ENCODE peak calls at places on chromosomes 3 and 15, in five cellular contexts. L, E, V, T and X are unnamed samples.

GRCh38 chr3:114566162-114566755 is 272.4 kb downstream of the TIGIT start:
- DNase-seq in L (no peak), E (no peak), V (no peak), T (no peak), X (no peak)

GRCh38 chr15:40430271-40430805 is 10.4 kb upstream of the BAHD1 start:
- DNase-seq in L (peak), E (no peak), V (no peak), T (no peak), X (no peak)

GRCh38 chr3:56573501-56573900 is 16.5 kb downstream of the CCDC66 start:
- DNase-seq in L (no peak), E (no peak), V (no peak), T (no peak), X (no peak)

GRCh38 chr15:29369261-29369660 is 99.6 kb upstream of the NSMCE3 start:
- DNase-seq in L (no peak), E (no peak), V (no peak), T (no peak), X (no peak)

GRCh38 chr3:48140284-48140683 is 47.9 kb downstream of the CDC25A start:
- DNase-seq in L (no peak), E (no peak), V (no peak), T (no peak), X (no peak)

GRCh38 chr15:75584121-75584520 is 5.0 kb upstream of the PTPN9 start:
- DNase-seq in L (no peak), E (no peak), V (no peak), T (no peak), X (no peak)

GRCh38 chr15:31367730-31368344 is 41.2 kb downstream of the KLF13 start:
- DNase-seq in L (no peak), E (no peak), V (no peak), T (no peak), X (no peak)

GRCh38 chr15:98893407-98893806 is 114.2 kb downstream of the PGPEP1L start:
- DNase-seq in L (peak), E (no peak), V (no peak), T (no peak), X (no peak)

GRCh38 chr3:43765417-43766030 is 74.8 kb downstream of the ABHD5 start:
- DNase-seq in L (peak), E (no peak), V (no peak), T (no peak), X (no peak)

GRCh38 chr3:148329481-148330220 is 368.1 kb upstream of the AGTR1 start:
- DNase-seq in L (no peak), E (no peak), V (no peak), T (no peak), X (no peak)

GRCh38 chr3:176978441-176978840 is 218.8 kb downstream of the TBL1XR1 start:
- DNase-seq in L (peak), E (no peak), V (no peak), T (no peak), X (no peak)

GRCh38 chr3:107425033-107425432 is 47.8 kb downstream of the CCDC54 start:
- DNase-seq in L (no peak), E (no peak), V (no peak), T (no peak), X (no peak)

GRCh38 chr3:49673715-49674490 is at the start of gene APEH:
- DNase-seq in L (peak), E (no peak), V (no peak), T (peak), X (peak)

GRCh38 chr15:47964229-47964628 is 156.6 kb upstream of the SLC24A5 start:
- DNase-seq in L (no peak), E (no peak), V (no peak), T (no peak), X (no peak)

GRCh38 chr15:49627407-49627877 is 6.6 kb downstream of the DTWD1 start:
- DNase-seq in L (peak), E (no peak), V (peak), T (no peak), X (no peak)

GRCh38 chr3:32009957-32010356 is 28.4 kb downstream of the ZNF860 start:
- DNase-seq in L (no peak), E (no peak), V (no peak), T (no peak), X (no peak)

GRCh38 chr3:56987238-56987932 is 73.1 kb upstream of the SPATA12 start:
- DNase-seq in L (peak), E (no peak), V (no peak), T (no peak), X (no peak)

GRCh38 chr3:17047904-17048303 is 163.1 kb downstream of the PLCL2 start:
- DNase-seq in L (no peak), E (no peak), V (no peak), T (no peak), X (no peak)

GRCh38 chr3:174216948-174217718 is 642.0 kb upstream of the NAALADL2 start:
- DNase-seq in L (no peak), E (no peak), V (no peak), T (no peak), X (no peak)

GRCh38 chr3:24270204-24270671 is 224.4 kb downstream of the THRB start:
- DNase-seq in L (no peak), E (no peak), V (no peak), T (no peak), X (no peak)